ENCODE peak calls at places on chromosome 18, in seven cellular contexts. G is right cardiac atrium; E is HCT116; Z is neural progenitor cell; K is CD8-positive, alpha-beta memory T cell; V is cardiac muscle cell; J is endodermal cell. N is an unnamed sample. For H3K27me3, the result is how much of the 10 kb centered on the place peaks cover.

GRCh38 chr18:45785015-45785597 is 40.4 kb upstream of the SIGLEC15 start:
- DNase-seq in G (no peak), E (no peak), Z (no peak), K (no peak), V (no peak), J (no peak), N (no peak)

GRCh38 chr18:50427896-50428295 is 53.0 kb downstream of the SKA1 start:
- DNase-seq in G (no peak), E (no peak), Z (no peak), K (no peak), V (no peak), J (no peak), N (no peak)

GRCh38 chr18:76658627-76659026 is 163.6 kb upstream of the ZNF516 start:
- DNase-seq in G (no peak), E (no peak), Z (peak), K (no peak), V (peak), J (peak), N (peak)

GRCh38 chr18:28729321-28729720 is 552.4 kb upstream of the CDH2 start:
- DNase-seq in G (no peak), E (no peak), Z (no peak), K (no peak), V (no peak), J (no peak), N (no peak)

GRCh38 chr18:56891116-56891515 is 240.0 kb downstream of the WDR7 start:
- DNase-seq in G (no peak), E (no peak), Z (no peak), K (no peak), V (no peak), J (no peak), N (no peak)

GRCh38 chr18:28409811-28410210 is 232.9 kb upstream of the CDH2 start:
- DNase-seq in G (no peak), E (no peak), Z (no peak), K (no peak), V (no peak), J (no peak), N (no peak)

GRCh38 chr18:10023853-10024638 is 110.2 kb downstream of the VAPA start:
- DNase-seq in G (no peak), E (no peak), Z (no peak), K (no peak), V (no peak), J (peak), N (no peak)

GRCh38 chr18:47604041-47604440 is 326.4 kb downstream of the SMAD2 start:
- DNase-seq in G (no peak), E (no peak), Z (no peak), K (no peak), V (no peak), J (no peak), N (no peak)

GRCh38 chr18:28183418-28184078 is 6.6 kb upstream of the CDH2 start:
- DNase-seq in G (no peak), E (no peak), Z (no peak), K (no peak), V (no peak), J (no peak), N (no peak)

GRCh38 chr18:63969965-63970802 is at the start of gene SERPINB8:
- DNase-seq in G (peak), E (peak), Z (peak), K (peak), V (peak), J (peak), N (peak)

GRCh38 chr18:75173125-75173432 is 35.9 kb downstream of the PTGR3 start:
- DNase-seq in G (no peak), E (no peak), Z (peak), K (no peak), V (no peak), J (peak), N (no peak)

GRCh38 chr18:30556112-30556511 is 486.4 kb downstream of the DSC3 start:
- DNase-seq in G (no peak), E (no peak), Z (no peak), K (no peak), V (no peak), J (no peak), N (peak)

GRCh38 chr18:44098551-44099098 is 582.1 kb upstream of the SETBP1 start:
- DNase-seq in G (no peak), E (no peak), Z (peak), K (no peak), V (peak), J (peak), N (peak)

GRCh38 chr18:35822431-35822830 is 150.0 kb upstream of the RMP24 start:
- DNase-seq in G (no peak), E (no peak), Z (no peak), K (no peak), V (no peak), J (no peak), N (no peak)

GRCh38 chr18:36398419-36398818 is 100.9 kb downstream of the FHOD3 start:
- DNase-seq in G (no peak), E (no peak), Z (no peak), K (no peak), V (no peak), J (no peak), N (no peak)

GRCh38 chr18:41719808-41720207 is 235.2 kb upstream of the PIK3C3 start:
- DNase-seq in G (no peak), E (no peak), Z (no peak), K (no peak), V (no peak), J (no peak), N (no peak)

GRCh38 chr18:42052137-42052708 is 97.2 kb downstream of the PIK3C3 start:
- DNase-seq in G (no peak), E (no peak), Z (peak), K (no peak), V (no peak), J (no peak), N (no peak)

GRCh38 chr18:51196116-51196810 is 1.2 kb downstream of the MEX3C start:
- DNase-seq in G (peak), E (no peak), Z (peak), K (peak), V (peak), J (peak), N (no peak)

GRCh38 chr18:62938006-62938405 is 222.7 kb downstream of the PHLPP1 start:
- DNase-seq in G (no peak), E (no peak), Z (no peak), K (no peak), V (no peak), J (no peak), N (no peak)

GRCh38 chr18:46301081-46301480 is 196.9 kb downstream of the HAUS1 start:
- DNase-seq in G (no peak), E (no peak), Z (no peak), K (no peak), V (no peak), J (peak), N (no peak)

GRCh38 chr18:2846241-2846637 is 567 bp upstream of the EMILIN2 start:
- DNase-seq in G (no peak), E (no peak), Z (peak), K (no peak), V (no peak), J (peak), N (peak)

GRCh38 chr18:32442575-32442974 is 28.1 kb downstream of the GAREM1 start:
- DNase-seq in G (no peak), E (no peak), Z (no peak), K (no peak), V (no peak), J (no peak), N (no peak)

GRCh38 chr18:55779711-55780590 is 192.0 kb upstream of the TCF4 start:
- DNase-seq in G (peak), E (no peak), Z (peak), K (no peak), V (peak), J (peak), N (no peak)

GRCh38 chr18:34661464-34662087 is 48.5 kb upstream of the DTNA start:
- DNase-seq in G (no peak), E (peak), Z (peak), K (no peak), V (peak), J (peak), N (peak)

GRCh38 chr18:36692331-36692730 is 136.5 kb downstream of the TPGS2 start:
- DNase-seq in G (no peak), E (no peak), Z (no peak), K (no peak), V (no peak), J (no peak), N (no peak)

GRCh38 chr18:48782381-48782841 is 168.4 kb downstream of the SMAD7 start:
- DNase-seq in G (peak), E (no peak), Z (no peak), K (no peak), V (no peak), J (no peak), N (no peak)

GRCh38 chr18:35588995-35589394 is 7.5 kb downstream of the GALNT1 start:
- DNase-seq in G (no peak), E (no peak), Z (peak), K (peak), V (peak), J (peak), N (no peak)

GRCh38 chr18:69580107-69580506 is 179.4 kb downstream of the DOK6 start:
- DNase-seq in G (no peak), E (no peak), Z (no peak), K (no peak), V (no peak), J (no peak), N (no peak)

GRCh38 chr18:31042391-31043181 is at the start of gene DSC3:
- DNase-seq in G (peak), E (no peak), Z (peak), K (no peak), V (peak), J (peak), N (no peak)

GRCh38 chr18:48708807-48709206 is 170.0 kb downstream of the CTIF start:
- DNase-seq in G (no peak), E (no peak), Z (no peak), K (no peak), V (no peak), J (no peak), N (no peak)

GRCh38 chr18:23066060-23066459 is 69.2 kb upstream of the CABLES1 start:
- DNase-seq in G (no peak), E (no peak), Z (no peak), K (no peak), V (no peak), J (no peak), N (no peak)

GRCh38 chr18:36126668-36127067 is 2.5 kb downstream of the SLC39A6 start:
- DNase-seq in G (no peak), E (no peak), Z (no peak), K (no peak), V (no peak), J (no peak), N (no peak)

GRCh38 chr18:72530622-72531021 is 13.5 kb downstream of the CBLN2 start:
- DNase-seq in G (no peak), E (no peak), Z (peak), K (no peak), V (no peak), J (no peak), N (no peak)

GRCh38 chr18:40110455-40110854 is 1844.6 kb upstream of the PIK3C3 start:
- DNase-seq in G (no peak), E (no peak), Z (no peak), K (no peak), V (no peak), J (no peak), N (no peak)

DNA sequence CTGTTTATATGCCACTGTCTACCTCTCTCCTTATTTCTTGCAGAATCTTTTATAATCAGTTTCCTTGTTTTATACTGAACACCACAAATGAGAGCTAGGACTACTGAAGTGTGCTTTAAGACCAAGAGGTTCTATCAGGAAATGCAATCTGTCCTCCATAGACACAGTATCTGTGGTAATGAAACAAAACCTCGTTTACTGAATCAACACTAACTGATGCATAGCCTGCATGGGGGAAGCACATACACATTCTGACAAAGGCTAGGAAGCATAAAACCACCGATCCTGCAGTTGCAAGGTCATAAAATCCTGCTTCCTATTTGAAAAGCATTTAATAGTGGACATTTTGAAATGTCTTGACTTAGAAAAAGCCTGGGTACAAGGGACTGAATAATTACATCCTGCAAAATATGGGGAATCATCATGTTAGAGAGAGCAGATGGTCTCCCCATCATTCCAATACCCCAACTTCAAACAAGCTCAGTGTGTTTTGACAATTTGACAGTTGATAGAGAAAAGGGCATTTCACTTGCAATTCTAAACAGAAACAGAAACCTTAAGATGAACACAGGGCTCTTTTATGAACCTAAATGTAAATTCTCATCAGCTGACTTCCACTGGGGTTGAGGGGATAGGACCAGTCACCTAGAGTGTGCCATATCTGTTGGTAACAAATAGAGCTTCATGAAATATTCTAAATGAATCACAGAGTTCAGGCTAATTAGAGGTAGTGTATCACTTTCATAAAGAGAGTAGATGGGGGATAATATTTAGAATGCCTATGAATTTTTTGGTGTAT is 1845.6 kb upstream of the PIK3C3 start:
- DNase-seq in G (no peak), E (no peak), Z (no peak), K (no peak), V (no peak), J (no peak), N (no peak)
- H3K4me3 ChIP-seq in G (no peak), E (no peak), Z (no peak), K (no peak), V (no peak), J (no peak), N (no peak)

DNA sequence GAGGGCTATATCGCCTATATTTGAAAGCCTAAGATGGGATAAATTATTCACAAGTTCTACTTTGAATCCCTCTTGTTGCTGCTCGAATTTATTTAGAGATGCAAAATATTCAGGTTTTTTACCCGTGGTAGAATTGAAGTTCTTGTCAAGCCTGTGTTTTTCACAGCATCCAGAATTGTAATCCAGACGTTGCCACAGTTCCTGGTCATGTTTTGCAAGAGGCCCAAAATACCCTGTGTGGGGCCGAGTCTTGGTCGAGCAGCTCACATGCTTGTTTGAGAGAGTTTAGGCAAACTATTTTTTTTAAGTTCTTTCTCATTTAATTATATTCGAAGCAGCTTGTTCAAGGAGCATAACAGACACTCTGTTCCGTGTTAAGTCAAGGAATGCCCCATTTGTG is 2.6 kb downstream of the SALL3 start:
- DNase-seq in G (no peak), E (no peak), Z (peak), K (no peak), V (no peak), J (no peak), N (peak)
- H3K27me3 ChIP-seq in G (under half), E (under half), Z (half or more), K (under half), V (half or more), J (under half), N (under half)

GRCh38 chr18:25349926-25350560 is 1.9 kb downstream of the ZNF521 start:
- DNase-seq in G (peak), E (no peak), Z (peak), K (no peak), V (peak), J (no peak), N (peak)
- H3K4me3 ChIP-seq in G (peak), E (no peak), Z (peak), K (peak), V (peak), J (peak), N (peak)

DNA sequence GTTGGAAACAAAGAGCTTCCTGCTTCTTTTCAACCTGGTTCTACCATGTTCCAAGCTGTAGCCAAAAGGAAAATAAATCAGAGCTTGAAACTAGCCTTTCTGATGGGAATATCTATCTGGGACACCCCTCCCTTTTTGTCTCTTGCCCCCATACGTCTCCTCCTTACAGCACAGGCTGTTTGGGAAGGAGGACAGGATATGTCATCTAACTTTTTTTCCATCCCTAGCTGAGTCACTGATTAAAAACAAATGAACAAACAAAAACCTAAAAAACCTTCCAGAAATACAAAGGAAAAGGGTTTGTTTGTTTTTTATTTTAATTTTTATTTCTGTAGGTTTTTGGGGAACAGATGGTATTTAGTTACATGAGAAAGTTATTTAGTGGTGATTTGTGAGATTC is 151.6 kb downstream of the FAM210A start:
- DNase-seq in G (no peak), E (no peak), Z (no peak), K (no peak), V (no peak), J (no peak), N (no peak)
- H3K27me3 ChIP-seq in G (under half), E (under half), Z (under half), K (under half), V (under half), J (under half), N (under half)

GRCh38 chr18:456361-456821 is 44.1 kb downstream of the COLEC12 start:
- DNase-seq in G (peak), E (no peak), Z (no peak), K (no peak), V (no peak), J (no peak), N (no peak)
- H3K4me3 ChIP-seq in G (no peak), E (no peak), Z (no peak), K (no peak), V (no peak), J (no peak), N (no peak)

GRCh38 chr18:59263566-59264135 is 9.6 kb downstream of the RAX start:
- DNase-seq in G (no peak), E (no peak), Z (no peak), K (no peak), V (no peak), J (no peak), N (no peak)
- H3K27me3 ChIP-seq in G (under half), E (under half), Z (half or more), K (under half), V (half or more), J (half or more), N (half or more)

GRCh38 chr18:8121091-8121490 is 488.1 kb upstream of the RAB12 start:
- DNase-seq in G (no peak), E (no peak), Z (no peak), K (no peak), V (no peak), J (no peak), N (no peak)

GRCh38 chr18:8117008-8117376 is 492.2 kb upstream of the RAB12 start:
- DNase-seq in G (no peak), E (no peak), Z (no peak), K (no peak), V (no peak), J (no peak), N (no peak)

GRCh38 chr18:8114480-8114879 is 494.8 kb upstream of the RAB12 start:
- DNase-seq in G (no peak), E (no peak), Z (no peak), K (no peak), V (no peak), J (no peak), N (no peak)

GRCh38 chr18:8121942-8122480 is 487.2 kb upstream of the RAB12 start:
- DNase-seq in G (no peak), E (peak), Z (no peak), K (no peak), V (no peak), J (peak), N (no peak)

GRCh38 chr18:8116346-8117007 is 492.8 kb upstream of the RAB12 start:
- DNase-seq in G (no peak), E (peak), Z (no peak), K (no peak), V (no peak), J (no peak), N (no peak)
- H3K4me3 ChIP-seq in G (no peak), E (no peak), Z (no peak), K (no peak), V (no peak), J (no peak), N (no peak)